ENCODE peak calls at places on chromosomes 5 and 9, in nine cellular contexts. Z, V, L, J, C, Y, A, T and K are unnamed samples.

GRCh38 chr5:9350301-9350797 is 195.5 kb downstream of the SEMA5A start:
- DNase-seq in Z (no peak), V (no peak), L (no peak), J (no peak), C (peak; percentile 70), Y (no peak), A (no peak), T (no peak), K (no peak)

GRCh38 chr9:73154760-73155159 is 3.1 kb downstream of the ANXA1 start:
- DNase-seq in Z (no peak), V (no peak), L (no peak), J (no peak), C (no peak), Y (no peak), A (no peak), T (no peak), K (no peak)

GRCh38 chr5:50302815-50303490 is 138.1 kb downstream of the EMB start:
- DNase-seq in Z (no peak), V (no peak), L (no peak), J (no peak), C (no peak), Y (no peak), A (no peak), T (no peak), K (no peak)

GRCh38 chr5:172453986-172454354 is 355 bp downstream of the SH3PXD2B start:
- DNase-seq in Z (no peak), V (no peak), L (no peak), J (peak; percentile 10), C (peak; percentile 58), Y (no peak), A (no peak), T (no peak), K (peak; percentile 10)

GRCh38 chr5:139592289-139592688 is 31.1 kb downstream of the UBE2D2 start:
- DNase-seq in Z (no peak), V (no peak), L (no peak), J (no peak), C (no peak), Y (no peak), A (no peak), T (no peak), K (no peak)

GRCh38 chr5:177306674-177307543 is 3.3 kb downstream of the PRELID1 start:
- DNase-seq in Z (no peak), V (no peak), L (no peak), J (no peak), C (no peak), Y (no peak), A (no peak), T (no peak), K (no peak)

GRCh38 chr9:108382267-108382666 is 473.5 kb downstream of the ACTL7B start:
- DNase-seq in Z (no peak), V (no peak), L (no peak), J (peak; percentile 19), C (no peak), Y (no peak), A (no peak), T (no peak), K (peak; percentile 97)

GRCh38 chr9:86965627-86966395 is 18.5 kb upstream of the GAS1 start:
- DNase-seq in Z (no peak), V (no peak), L (no peak), J (no peak), C (peak; percentile 25), Y (no peak), A (no peak), T (no peak), K (no peak)

GRCh38 chr9:115211413-115212204 is 93.7 kb upstream of the TNC start:
- DNase-seq in Z (no peak), V (no peak), L (no peak), J (no peak), C (peak; percentile 64), Y (no peak), A (no peak), T (no peak), K (no peak)

GRCh38 chr5:64899838-64900237 is 131.1 kb downstream of the CWC27 start:
- DNase-seq in Z (no peak), V (no peak), L (no peak), J (no peak), C (no peak), Y (no peak), A (no peak), T (no peak), K (no peak)

GRCh38 chr9:133334161-133334560 is 1.8 kb downstream of the SURF6 start:
- DNase-seq in Z (no peak), V (no peak), L (no peak), J (peak; percentile 29), C (no peak), Y (no peak), A (no peak), T (no peak), K (no peak)

GRCh38 chr5:143134269-143134668 is 269.2 kb downstream of the NR3C1 start:
- DNase-seq in Z (no peak), V (no peak), L (no peak), J (no peak), C (no peak), Y (no peak), A (no peak), T (no peak), K (no peak)

GRCh38 chr9:114288233-114289051 is 34.5 kb upstream of the ORM1 start:
- DNase-seq in Z (no peak), V (no peak), L (no peak), J (no peak), C (peak; percentile 75), Y (no peak), A (no peak), T (no peak), K (no peak)